ENCODE peak calls at places on chromosomes 16 and 17, in six cellular contexts. S, I, F, G, B and P are unnamed samples.

GRCh38 chr17:58246104-58246740 is 7.8 kb downstream of the LPO start:
- DNase-seq in S (no peak), I (no peak), F (no peak), G (no peak), B (no peak), P (no peak)

GRCh38 chr17:15498107-15498506 is 30.7 kb upstream of the CDRT4 start:
- DNase-seq in S (no peak), I (no peak), F (no peak), G (peak), B (no peak), P (no peak)

GRCh38 chr17:1492249-1493206 is at the start of gene MYO1C:
- DNase-seq in S (peak), I (peak), F (no peak), G (no peak), B (no peak), P (no peak)

GRCh38 chr17:50397919-50398285 is 579 bp upstream of the LRRC59 start:
- DNase-seq in S (peak), I (no peak), F (no peak), G (no peak), B (no peak), P (no peak)

GRCh38 chr17:20313891-20314290 is 153.4 kb downstream of the LGALS9B start:
- DNase-seq in S (no peak), I (no peak), F (no peak), G (no peak), B (no peak), P (no peak)

GRCh38 chr16:54268766-54269165 is 17.8 kb downstream of the IRX3 start:
- DNase-seq in S (no peak), I (no peak), F (no peak), G (no peak), B (no peak), P (no peak)

GRCh38 chr17:82943751-82944150 is 103.9 kb upstream of the ZNF750 start:
- DNase-seq in S (no peak), I (no peak), F (no peak), G (no peak), B (no peak), P (no peak)

GRCh38 chr17:42518046-42518754 is 17.8 kb upstream of the NAGLU start:
- DNase-seq in S (no peak), I (no peak), F (no peak), G (no peak), B (peak), P (peak)

GRCh38 chr17:77654861-77655260 is 303.6 kb upstream of the TNRC6C start:
- DNase-seq in S (no peak), I (no peak), F (no peak), G (no peak), B (no peak), P (no peak)

GRCh38 chr17:66829386-66829864 is 5.5 kb upstream of the CACNG5 start:
- DNase-seq in S (peak), I (no peak), F (peak), G (peak), B (peak), P (peak)

GRCh38 chr16:55322327-55322726 is 1.7 kb upstream of the IRX6 start:
- DNase-seq in S (no peak), I (no peak), F (no peak), G (no peak), B (no peak), P (no peak)

GRCh38 chr17:64187093-64187895 is 57.4 kb upstream of the ERN1 start:
- DNase-seq in S (no peak), I (no peak), F (no peak), G (no peak), B (no peak), P (no peak)

GRCh38 chr17:47253541-47254402 is at the start of gene ITGB3:
- DNase-seq in S (peak), I (peak), F (peak), G (peak), B (peak), P (peak)

GRCh38 chr17:79979201-79979840 is 56.4 kb downstream of the TBC1D16 start:
- DNase-seq in S (no peak), I (no peak), F (no peak), G (no peak), B (no peak), P (no peak)

GRCh38 chr17:60887607-60888028 is 210.0 kb downstream of the BCAS3 start:
- DNase-seq in S (no peak), I (no peak), F (no peak), G (no peak), B (no peak), P (peak)

GRCh38 chr17:1557355-1558095 is 5.1 kb downstream of the PITPNA start:
- DNase-seq in S (no peak), I (no peak), F (no peak), G (no peak), B (no peak), P (no peak)

GRCh38 chr16:59527206-59527997 is 793.3 kb upstream of the GOT2 start:
- DNase-seq in S (no peak), I (no peak), F (no peak), G (no peak), B (peak), P (no peak)

GRCh38 chr17:6677158-6677831 is 25.7 kb downstream of the C17orf100 start:
- DNase-seq in S (no peak), I (no peak), F (no peak), G (peak), B (peak), P (no peak)

GRCh38 chr17:30524847-30525246 is 47.6 kb downstream of the GOSR1 start:
- DNase-seq in S (no peak), I (no peak), F (no peak), G (no peak), B (peak), P (no peak)

GRCh38 chr17:8463089-8463488 is 27.4 kb downstream of the NDEL1 start:
- DNase-seq in S (no peak), I (no peak), F (no peak), G (no peak), B (peak), P (no peak)

GRCh38 chr17:19243838-19244237 is 6.7 kb downstream of the EPN2 start:
- DNase-seq in S (no peak), I (no peak), F (no peak), G (no peak), B (no peak), P (no peak)